ENCODE peak calls at places on chromosomes 7 and 10, in four cellular contexts. S is IMR-90, O is endothelial cell of umbilical vein, B is K562. A is an unnamed sample.

GRCh38 chr7:155590215-155591023 is 44.1 kb upstream of the CNPY1 start:
- DNase-seq in S (peak), O (no peak), B (peak), A (no peak)

GRCh38 chr10:72084094-72084459 is 4.3 kb downstream of the SPOCK2 start:
- DNase-seq in S (no peak), O (no peak), B (no peak), A (no peak)

GRCh38 chr10:70935631-70936030 is 47.3 kb upstream of the PCBD1 start:
- DNase-seq in S (no peak), O (no peak), B (no peak), A (no peak)

GRCh38 chr10:87038786-87039185 is 18.7 kb downstream of the FAM25A start:
- DNase-seq in S (no peak), O (no peak), B (no peak), A (no peak)

GRCh38 chr7:91319326-91319725 is 55.1 kb downstream of the FZD1 start:
- DNase-seq in S (no peak), O (no peak), B (no peak), A (no peak)

GRCh38 chr7:21903074-21903786 is 42.5 kb downstream of the CDCA7L start:
- DNase-seq in S (no peak), O (no peak), B (no peak), A (no peak)

GRCh38 chr7:74027683-74028320 is at the start of gene ELN:
- DNase-seq in S (peak), O (peak), B (no peak), A (no peak)

GRCh38 chr7:121032645-121033460 is 44.3 kb downstream of the CPED1 start:
- DNase-seq in S (peak), O (peak), B (no peak), A (no peak)

GRCh38 chr7:99313204-99313573 is 12.5 kb upstream of the ARPC1A start:
- DNase-seq in S (no peak), O (no peak), B (no peak), A (no peak)

GRCh38 chr7:30119890-30120577 is 14.8 kb upstream of the MTURN start:
- DNase-seq in S (no peak), O (no peak), B (no peak), A (no peak)

GRCh38 chr7:20744913-20745587 is 41.6 kb downstream of the SP8 start:
- DNase-seq in S (no peak), O (no peak), B (no peak), A (no peak)

GRCh38 chr10:126549326-126549725 is 121.2 kb downstream of the C10orf90 start:
- DNase-seq in S (no peak), O (no peak), B (no peak), A (no peak)

GRCh38 chr10:82267014-82267413 is 392.0 kb downstream of the NRG3 start:
- DNase-seq in S (no peak), O (no peak), B (no peak), A (no peak)

GRCh38 chr7:19538036-19538435 is 170.8 kb downstream of the POLR1F start:
- DNase-seq in S (no peak), O (no peak), B (no peak), A (no peak)

GRCh38 chr7:42876182-42877068 is 35.4 kb downstream of the C7orf25 start:
- DNase-seq in S (peak), O (peak), B (peak), A (no peak)

GRCh38 chr7:114627231-114627630 is 212.6 kb downstream of the FOXP2 start:
- DNase-seq in S (no peak), O (no peak), B (no peak), A (no peak)

GRCh38 chr7:8042796-8043535 is 74.4 kb downstream of the GLCCI1 start:
- DNase-seq in S (peak), O (no peak), B (no peak), A (no peak)

GRCh38 chr7:154794147-154794780 is 208.7 kb downstream of the PAXIP1 start:
- DNase-seq in S (no peak), O (no peak), B (peak), A (no peak)

GRCh38 chr10:77405771-77406241 is 231.8 kb downstream of the KCNMA1 start:
- DNase-seq in S (peak), O (peak), B (peak), A (no peak)

GRCh38 chr10:99234739-99235468 is 748 bp downstream of the HPSE2 start:
- DNase-seq in S (peak), O (no peak), B (no peak), A (no peak)

GRCh38 chr10:121696854-121697253 is 98.6 kb upstream of the FGFR2 start:
- DNase-seq in S (no peak), O (peak), B (peak), A (no peak)
- TF ChIP-seq FOS in S (no peak), O (no peak), B (no peak), A (no peak)

GRCh38 chr10:6207658-6208057 is 4.9 kb downstream of the PFKFB3 start:
- DNase-seq in S (no peak), O (no peak), B (no peak), A (no peak)
- TF ChIP-seq FOS in S (no peak), O (no peak), B (no peak), A (no peak)

GRCh38 chr7:5615190-5616070 is 166.0 kb downstream of the RNF216 start:
- DNase-seq in S (no peak), O (no peak), B (no peak), A (no peak)
- TF ChIP-seq FOS in S (no peak), O (no peak), B (no peak), A (no peak)

GRCh38 chr7:107961399-107961798 is 41.6 kb downstream of the LAMB1 start:
- DNase-seq in S (no peak), O (no peak), B (no peak), A (no peak)
- TF ChIP-seq FOS in S (no peak), O (no peak), B (no peak), A (no peak)

DNA sequence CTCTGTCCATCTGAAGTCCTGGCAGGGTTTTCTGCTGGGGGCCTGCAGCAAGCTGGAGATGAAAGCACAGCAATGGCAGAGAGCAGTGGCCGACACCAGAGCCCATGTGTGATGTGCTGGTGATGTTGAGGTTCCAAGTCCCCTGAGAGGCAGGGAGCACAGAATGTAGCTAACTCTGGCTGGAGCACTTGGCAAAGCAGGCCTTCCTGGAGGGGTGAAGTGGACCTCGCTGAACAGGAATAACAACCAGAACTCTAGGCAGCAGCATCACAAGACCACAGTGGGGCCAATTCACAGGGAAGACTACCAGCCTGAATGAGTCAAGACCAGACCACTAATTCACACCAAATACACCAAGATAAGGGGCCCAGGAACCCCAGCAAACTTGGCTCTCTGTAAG is 22.8 kb upstream of the MSMB start:
- DNase-seq in S (no peak), O (no peak), B (no peak), A (no peak)
- TF ChIP-seq FOS in S (no peak), O (no peak), B (no peak), A (no peak)

GRCh38 chr10:92177546-92177945 is 113.3 kb downstream of the CPEB3 start:
- DNase-seq in S (peak), O (no peak), B (no peak), A (no peak)
- TF ChIP-seq FOS in S (no peak), O (no peak), B (no peak), A (no peak)

GRCh38 chr7:84610390-84610789 is 415.8 kb upstream of the SEMA3A start:
- DNase-seq in S (no peak), O (no peak), B (no peak), A (no peak)
- TF ChIP-seq FOS in S (no peak), O (no peak), B (no peak), A (no peak)